ENCODE peak calls at places on chromosome 3, in six cellular contexts. P is MM.1S, Q is SK-N-SH, K is GM23248, D is PC-3, C is PC-9. L is an unnamed sample. For H3F3A and H3K9me2, the result is how much of the 10 kb centered on the place peaks cover.

GRCh38 chr3:105606052-105606451 is 239.3 kb downstream of the ALCAM start:
- DNase-seq in P (no peak), Q (no peak), K (peak), D (peak), C (no peak), L (no peak)

GRCh38 chr3:149630806-149631205 is 27.0 kb downstream of the WWTR1 start:
- DNase-seq in P (no peak), Q (no peak), K (no peak), D (no peak), C (no peak), L (no peak)

GRCh38 chr3:143535994-143536784 is 312.1 kb downstream of the SLC9A9 start:
- DNase-seq in P (peak), Q (no peak), K (peak), D (no peak), C (no peak), L (no peak)

GRCh38 chr3:5891721-5892120 is 704.2 kb downstream of the EDEM1 start:
- DNase-seq in P (no peak), Q (no peak), K (no peak), D (no peak), C (no peak), L (no peak)

GRCh38 chr3:11769704-11770103 is 77.0 kb downstream of the TAMM41 start:
- DNase-seq in P (no peak), Q (no peak), K (no peak), D (no peak), C (no peak), L (peak)

GRCh38 chr3:110343376-110343775 is 728.2 kb upstream of the NECTIN3 start:
- DNase-seq in P (no peak), Q (no peak), K (peak), D (peak), C (peak), L (no peak)

GRCh38 chr3:33592999-33593398 is 125.1 kb downstream of the CLASP2 start:
- DNase-seq in P (no peak), Q (no peak), K (no peak), D (no peak), C (no peak), L (no peak)

GRCh38 chr3:13294442-13295351 is 125.4 kb downstream of the NUP210 start:
- DNase-seq in P (no peak), Q (no peak), K (no peak), D (no peak), C (no peak), L (no peak)

GRCh38 chr3:131957511-131957910 is 77.3 kb downstream of the CPNE4 start:
- DNase-seq in P (no peak), Q (no peak), K (peak), D (no peak), C (no peak), L (no peak)

GRCh38 chr3:99925584-99925983 is 107.9 kb downstream of the CMSS1 start:
- DNase-seq in P (no peak), Q (peak), K (peak), D (peak), C (peak), L (no peak)

GRCh38 chr3:78613366-78614008 is 1154.3 kb downstream of the ROBO1 start:
- DNase-seq in P (no peak), Q (no peak), K (no peak), D (no peak), C (no peak), L (no peak)

GRCh38 chr3:136465296-136465695 is 215.2 kb downstream of the PCCB start:
- DNase-seq in P (no peak), Q (no peak), K (peak), D (peak), C (no peak), L (no peak)

GRCh38 chr3:107044587-107045119 is 332.6 kb upstream of the CCDC54 start:
- DNase-seq in P (no peak), Q (no peak), K (no peak), D (no peak), C (no peak), L (no peak)

GRCh38 chr3:188309437-188310269 is 155.7 kb downstream of the LPP start:
- DNase-seq in P (peak), Q (no peak), K (no peak), D (no peak), C (no peak), L (no peak)

GRCh38 chr3:188319569-188319968 is 165.6 kb downstream of the LPP start:
- DNase-seq in P (no peak), Q (no peak), K (peak), D (peak), C (no peak), L (no peak)

GRCh38 chr3:73768594-73769308 is 144.0 kb upstream of the PDZRN3 start:
- DNase-seq in P (no peak), Q (peak), K (peak), D (no peak), C (no peak), L (peak)

GRCh38 chr3:45943207-45943846 is at the start of gene CXCR6:
- DNase-seq in P (no peak), Q (no peak), K (peak), D (peak), C (no peak), L (no peak)

GRCh38 chr3:156373654-156374053 is 181.3 kb downstream of the SSR3 start:
- DNase-seq in P (no peak), Q (no peak), K (no peak), D (no peak), C (no peak), L (no peak)

GRCh38 chr3:158739661-158740060 is 7.4 kb upstream of the RARRES1 start:
- DNase-seq in P (no peak), Q (no peak), K (no peak), D (no peak), C (no peak), L (no peak)

GRCh38 chr3:188979236-188979635 is 192.5 kb upstream of the TPRG1 start:
- DNase-seq in P (no peak), Q (no peak), K (no peak), D (no peak), C (no peak), L (no peak)

GRCh38 chr3:463793-464192 is 267.2 kb downstream of the CHL1 start:
- DNase-seq in P (no peak), Q (no peak), K (no peak), D (no peak), C (no peak), L (no peak)

GRCh38 chr3:11250902-11251806 is 21.0 kb upstream of the ATG7 start:
- DNase-seq in P (no peak), Q (no peak), K (no peak), D (peak), C (no peak), L (no peak)

GRCh38 chr3:136070953-136071949 is 105.7 kb downstream of the PPP2R3A start:
- DNase-seq in P (peak), Q (no peak), K (peak), D (peak), C (peak), L (peak)

GRCh38 chr3:196968233-196969000 is at the start of gene PIGZ:
- DNase-seq in P (peak), Q (peak), K (peak), D (peak), C (peak), L (peak)

DNA sequence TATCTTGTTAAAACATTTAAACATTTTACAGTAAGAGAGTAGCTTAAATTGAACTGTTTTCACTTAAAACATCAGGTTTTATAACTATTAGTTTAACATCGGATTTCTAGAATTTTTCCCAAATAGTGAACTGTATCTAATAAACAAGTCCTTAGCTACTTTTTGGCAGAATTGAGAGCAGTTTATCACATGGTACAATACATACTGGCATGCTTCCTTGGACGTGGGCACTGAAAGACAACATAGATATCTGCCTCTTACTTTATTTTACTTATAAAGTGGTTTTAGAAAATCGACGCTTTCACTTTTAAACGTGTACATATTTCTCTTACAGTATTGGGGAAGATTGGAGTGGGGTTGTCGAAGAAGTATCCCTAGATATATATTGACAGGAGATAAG is 52.8 kb downstream of the OPA1 start:
- DNase-seq in P (no peak), Q (no peak), K (no peak), D (no peak), C (no peak), L (no peak)
- H3F3A ChIP-seq in P (under half), Q (under half), K (under half), D (under half), C (under half), L (under half)

DNA sequence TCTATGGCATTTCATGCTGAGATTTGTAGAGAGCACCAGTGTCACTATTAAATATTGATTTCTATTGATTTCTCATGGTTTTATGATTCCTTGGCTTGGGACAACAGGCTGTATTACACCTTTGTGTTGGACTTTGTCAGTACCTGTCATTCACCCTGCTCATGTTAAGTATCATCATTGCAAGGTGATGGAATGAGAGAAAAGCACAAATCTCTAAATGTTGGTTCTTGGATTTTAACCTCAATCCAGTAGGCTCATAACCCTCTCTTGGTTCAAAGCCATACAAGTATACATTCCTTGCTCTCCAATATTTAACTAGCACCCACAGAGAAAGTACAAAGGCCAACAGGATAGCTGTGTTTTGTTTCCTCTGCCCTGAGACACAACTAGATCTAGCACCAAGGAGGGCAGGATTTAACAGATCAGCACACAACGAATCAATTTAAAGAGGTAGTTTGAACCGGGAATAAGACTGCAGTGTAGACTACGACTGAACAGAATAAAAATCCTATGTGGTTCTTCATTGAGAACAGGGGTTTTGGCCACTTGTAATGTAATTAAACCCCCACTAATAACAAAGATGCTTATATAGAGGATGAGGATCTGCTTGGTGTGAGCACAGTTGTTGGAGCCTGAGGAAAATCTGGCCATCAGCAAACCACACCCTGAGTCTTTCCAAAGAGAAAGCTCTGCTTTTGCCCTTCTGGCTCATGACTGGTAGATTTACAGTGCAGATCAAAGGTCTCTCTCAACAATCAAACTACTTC is 78.0 kb upstream of the TNFSF10 start:
- DNase-seq in P (no peak), Q (no peak), K (no peak), D (no peak), C (no peak), L (no peak)
- H3K9me2 ChIP-seq in P (under half), Q (under half), K (under half), D (under half), C (under half), L (under half)

GRCh38 chr3:9500108-9501050 is 53.2 kb downstream of the LHFPL4 start:
- DNase-seq in P (peak), Q (peak), K (peak), D (peak), C (peak), L (peak)
- H3F3A ChIP-seq in P (under half), Q (under half), K (under half), D (under half), C (under half), L (under half)

DNA sequence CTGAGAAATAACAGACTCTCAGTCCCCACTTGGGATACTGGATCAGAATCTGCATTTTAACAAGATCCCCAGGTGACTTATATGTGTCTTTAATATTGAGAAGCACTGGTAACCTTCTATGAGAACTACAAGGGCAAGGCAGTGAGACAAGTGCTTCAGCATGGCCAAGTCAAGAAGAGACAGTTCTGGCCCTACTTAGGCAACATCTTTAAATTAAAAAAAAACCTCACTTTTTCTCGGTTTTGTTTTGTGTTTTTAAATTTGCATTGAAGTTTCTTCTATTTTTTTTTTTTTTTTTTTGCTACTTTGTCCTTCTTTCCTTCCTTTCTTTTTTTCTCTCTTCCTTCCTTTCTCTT is 42.5 kb upstream of the SPTSSB start:
- DNase-seq in P (peak), Q (no peak), K (no peak), D (no peak), C (no peak), L (no peak)
- H3K9me2 ChIP-seq in P (under half), Q (under half), K (under half), D (under half), C (under half), L (under half)

DNA sequence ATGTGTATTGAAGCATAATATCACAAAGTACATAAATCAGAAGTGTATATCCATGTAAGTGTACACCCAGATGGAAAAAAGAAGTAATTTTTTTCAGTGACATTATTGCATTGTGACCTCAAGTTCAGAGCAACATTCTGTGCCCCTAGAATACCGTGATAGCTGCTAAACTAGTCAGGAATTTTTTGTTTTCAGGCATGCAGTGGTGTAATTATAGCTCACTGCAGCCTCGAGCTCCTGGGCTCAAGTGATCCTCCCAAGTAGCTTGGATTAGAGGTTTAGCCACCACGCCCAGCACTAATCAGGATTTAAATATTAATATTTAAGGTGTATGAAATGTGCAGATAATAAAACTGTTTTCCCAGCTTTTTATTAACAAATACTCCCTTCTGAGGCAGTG is 25.5 kb downstream of the SEC62 start:
- DNase-seq in P (no peak), Q (no peak), K (no peak), D (no peak), C (no peak), L (no peak)
- H3F3A ChIP-seq in P (under half), Q (under half), K (under half), D (under half), C (under half), L (under half)

GRCh38 chr3:25707268-25707928 is 42.7 kb upstream of the TOP2B start:
- DNase-seq in P (no peak), Q (no peak), K (no peak), D (no peak), C (no peak), L (no peak)
- H3K9me2 ChIP-seq in P (under half), Q (under half), K (under half), D (under half), C (under half), L (under half)